ENCODE peak calls at places on chromosomes 11 and 22, in six cellular contexts. C, E, U, P, N and I are unnamed samples.

GRCh38 chr11:86726118-86726748 is 53.8 kb upstream of the ME3 start:
- DNase-seq in C (peak; percentile 61), E (no peak), U (peak; percentile 87), P (no peak), N (no peak), I (no peak)

GRCh38 chr11:130414107-130415088 is 14.0 kb downstream of the ADAMTS8 start:
- DNase-seq in C (no peak), E (no peak), U (no peak), P (no peak), N (no peak), I (no peak)

GRCh38 chr11:126083829-126084607 is 21.4 kb upstream of the CDON start:
- DNase-seq in C (no peak), E (no peak), U (no peak), P (no peak), N (no peak), I (no peak)

GRCh38 chr11:58133329-58134076 is 8.2 kb upstream of the OR9I1 start:
- DNase-seq in C (no peak), E (no peak), U (peak; percentile 80), P (no peak), N (no peak), I (no peak)

GRCh38 chr11:61092280-61092766 is 10.0 kb upstream of the CD5 start:
- DNase-seq in C (no peak), E (no peak), U (no peak), P (no peak), N (no peak), I (no peak)

GRCh38 chr11:111069076-111069475 is 176.4 kb upstream of the POU2AF2 start:
- DNase-seq in C (peak; percentile 6), E (peak; percentile 75), U (peak; percentile 48), P (peak; percentile 57), N (no peak), I (no peak)

GRCh38 chr11:122082203-122082602 is 33.8 kb downstream of the BLID start:
- DNase-seq in C (no peak), E (no peak), U (no peak), P (no peak), N (no peak), I (no peak)

GRCh38 chr22:22816766-22817410 is 70.7 kb upstream of the IGLL5 start:
- DNase-seq in C (no peak), E (no peak), U (no peak), P (no peak), N (no peak), I (no peak)

GRCh38 chr11:6241316-6241715 is 2.4 kb downstream of the CNGA4 start:
- DNase-seq in C (no peak), E (no peak), U (no peak), P (no peak), N (no peak), I (no peak)

GRCh38 chr11:19970944-19971343 is 189.3 kb downstream of the DBX1 start:
- DNase-seq in C (no peak), E (no peak), U (no peak), P (no peak), N (no peak), I (no peak)

GRCh38 chr11:124725719-124726105 is 14.0 kb upstream of the NRGN start:
- DNase-seq in C (no peak), E (peak; percentile 34), U (peak; percentile 73), P (peak; percentile 75), N (no peak), I (no peak)

GRCh38 chr22:20138417-20138738 is 6.8 kb downstream of the ZDHHC8 start:
- DNase-seq in C (no peak), E (no peak), U (no peak), P (no peak), N (peak; percentile 75), I (no peak)

GRCh38 chr11:130648601-130649000 is 200.2 kb downstream of the ADAMTS15 start:
- DNase-seq in C (no peak), E (no peak), U (no peak), P (no peak), N (no peak), I (no peak)

GRCh38 chr22:32603651-32604540 is 129.3 kb downstream of the FBXO7 start:
- DNase-seq in C (no peak), E (no peak), U (no peak), P (no peak), N (no peak), I (no peak)

GRCh38 chr11:34242037-34242625 is 115.7 kb downstream of the ABTB2 start:
- DNase-seq in C (no peak), E (no peak), U (no peak), P (no peak), N (peak; percentile 85), I (no peak)

GRCh38 chr11:12110714-12111481 is 508 bp downstream of the MICAL2 start:
- DNase-seq in C (no peak), E (no peak), U (peak; percentile 34), P (no peak), N (no peak), I (no peak)

GRCh38 chr11:64725601-64726139 is 2.7 kb upstream of the NRXN2 start:
- DNase-seq in C (no peak), E (no peak), U (no peak), P (no peak), N (no peak), I (no peak)

GRCh38 chr11:776459-777287 is 614 bp downstream of the GATD1 start:
- DNase-seq in C (no peak), E (no peak), U (no peak), P (peak; percentile 26), N (peak; percentile 90), I (no peak)

GRCh38 chr11:121794671-121795070 is 321.3 kb downstream of the BLID start:
- DNase-seq in C (no peak), E (no peak), U (no peak), P (no peak), N (no peak), I (no peak)

GRCh38 chr11:120031156-120031555 is 106.8 kb downstream of the TRIM29 start:
- DNase-seq in C (no peak), E (no peak), U (no peak), P (no peak), N (no peak), I (no peak)

GRCh38 chr11:66068154-66068821 is 1.8 kb upstream of the PACS1 start:
- DNase-seq in C (peak; percentile 42), E (peak; percentile 67), U (peak; percentile 80), P (peak; percentile 73), N (peak; percentile 68), I (peak; percentile 61)

GRCh38 chr22:28544431-28544868 is 135.2 kb downstream of the TTC28 start:
- DNase-seq in C (no peak), E (no peak), U (peak; percentile 22), P (no peak), N (no peak), I (no peak)

GRCh38 chr11:58927393-58928081 is 11.8 kb upstream of the GLYATL1 start:
- DNase-seq in C (no peak), E (peak; percentile 31), U (peak; percentile 26), P (no peak), N (no peak), I (no peak)

GRCh38 chr22:19718255-19719054 is 4.2 kb downstream of the SEPTIN5 start:
- DNase-seq in C (no peak), E (no peak), U (no peak), P (no peak), N (peak; percentile 99), I (no peak)

GRCh38 chr11:11004069-11004468 is 146.2 kb upstream of the ZBED5 start:
- DNase-seq in C (no peak), E (no peak), U (no peak), P (no peak), N (no peak), I (no peak)

GRCh38 chr11:84234462-84235202 is 948.5 kb upstream of the CCDC90B start:
- DNase-seq in C (no peak), E (no peak), U (no peak), P (no peak), N (no peak), I (no peak)

GRCh38 chr11:90113541-90113940 is 20.9 kb upstream of the NAALAD2 start:
- DNase-seq in C (no peak), E (peak; percentile 14), U (peak; percentile 48), P (peak; percentile 20), N (no peak), I (no peak)

GRCh38 chr22:50286275-50286674 is 16.1 kb upstream of the MAPK11 start:
- DNase-seq in C (no peak), E (no peak), U (no peak), P (no peak), N (no peak), I (no peak)

GRCh38 chr22:42364641-42365336 is 67.4 kb downstream of the NFAM1 start:
- DNase-seq in C (no peak), E (peak; percentile 47), U (no peak), P (peak; percentile 12), N (no peak), I (no peak)
- H3K9ac ChIP-seq in C (no peak overlapping the region), E (no peak overlapping the region), U (no peak overlapping the region), P (no peak overlapping the region), N (no peak overlapping the region), I (peak overlapping the region; percentile 71)

DNA sequence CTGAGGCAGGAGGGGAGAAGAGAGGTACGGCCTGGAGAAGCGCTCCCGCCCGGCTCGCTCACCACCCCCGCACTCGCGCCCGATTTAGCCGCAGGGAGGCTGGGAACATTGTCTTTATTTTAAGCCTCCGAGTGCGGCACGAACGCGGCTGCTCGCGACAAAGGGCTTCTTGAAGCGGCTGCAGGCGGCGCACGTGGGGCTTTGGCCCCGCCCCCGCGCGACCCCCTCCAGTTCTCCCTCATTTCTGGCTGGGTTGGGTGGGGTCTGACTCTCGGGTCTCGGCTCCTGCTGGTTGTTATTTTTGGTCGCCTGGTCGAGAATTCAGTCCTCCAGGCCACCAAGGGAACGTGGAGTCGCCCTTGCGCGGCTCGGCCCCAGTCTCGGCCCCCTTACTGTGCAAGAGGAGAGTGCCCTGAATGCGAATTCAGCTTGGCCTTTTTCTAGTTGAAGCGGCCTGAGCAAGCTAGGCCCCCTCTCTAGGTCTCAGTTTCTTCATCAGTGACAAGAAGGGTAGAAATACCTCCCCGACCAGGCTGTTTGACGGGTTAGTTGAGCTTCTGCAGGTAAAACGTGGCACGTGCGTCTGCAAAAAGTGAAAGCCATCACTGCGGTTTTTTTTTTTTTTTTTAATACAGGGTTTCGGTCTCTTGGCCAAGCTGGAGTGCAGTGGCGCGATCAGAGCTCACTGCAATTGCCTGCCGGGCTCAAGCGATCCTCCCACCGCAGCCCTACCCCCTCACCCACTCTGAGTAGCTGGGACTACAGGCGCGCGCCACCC is 2.7 kb upstream of the CHRM1 start:
- DNase-seq in C (no peak), E (no peak), U (no peak), P (no peak), N (peak; percentile 43), I (no peak)
- TF ChIP-seq EZH2 in C (no peak), E (peak; percentile 89), U (no peak), P (peak; percentile 83), N (no peak), I (no peak)

DNA sequence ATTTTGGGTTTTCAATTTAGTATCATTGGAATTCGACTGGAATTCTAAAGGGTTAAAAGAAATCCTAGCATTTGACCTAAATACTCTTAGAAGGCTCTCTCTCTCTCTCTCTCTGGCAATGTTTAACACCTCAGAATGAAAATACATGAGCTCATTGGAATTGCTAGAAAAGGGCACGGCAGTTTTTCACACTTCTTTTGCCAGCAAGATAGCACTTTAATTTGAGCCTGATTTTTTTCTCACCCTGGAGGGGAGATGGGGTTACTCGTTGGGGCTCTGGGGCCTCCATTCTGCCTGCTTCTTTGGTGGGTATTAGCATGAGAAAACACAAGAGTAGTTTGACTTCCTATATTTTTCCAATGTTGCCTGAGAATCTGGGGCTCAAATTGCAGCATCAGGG is 22.8 kb upstream of the CLMP start:
- DNase-seq in C (no peak), E (no peak), U (no peak), P (no peak), N (no peak), I (no peak)
- H3K9ac ChIP-seq in C (no peak overlapping the region), E (no peak overlapping the region), U (no peak overlapping the region), P (no peak overlapping the region), N (no peak overlapping the region), I (no peak overlapping the region)

GRCh38 chr11:88508558-88508807 is 170.9 kb upstream of the CTSC start:
- DNase-seq in C (no peak), E (no peak), U (no peak), P (no peak), N (no peak), I (no peak)
- TF ChIP-seq EZH2 in C (no peak), E (no peak), U (no peak), P (peak; percentile 57), N (no peak), I (no peak)